ENCODE peak calls at places on chromosome 17, in eight cellular contexts. Q, D, E, W, P, C, M and H are unnamed samples.

GRCh38 chr17:2071421-2072281 is 16.7 kb downstream of the HIC1 start:
- DNase-seq in Q (no peak), D (peak; percentile 45), E (no peak), W (no peak), P (peak; percentile 67), C (no peak), M (no peak), H (no peak)

GRCh38 chr17:65750678-65751077 is 189.2 kb upstream of the AXIN2 start:
- DNase-seq in Q (no peak), D (peak; percentile 93), E (peak; percentile 93), W (no peak), P (peak; percentile 34), C (peak; percentile 88), M (peak; percentile 79), H (peak; percentile 86)

GRCh38 chr17:55426851-55427586 is 5.4 kb upstream of the MMD start:
- DNase-seq in Q (no peak), D (no peak), E (no peak), W (no peak), P (no peak), C (no peak), M (no peak), H (no peak)

GRCh38 chr17:56988901-56989572 is 11.1 kb downstream of the SCPEP1 start:
- DNase-seq in Q (no peak), D (peak; percentile 58), E (no peak), W (no peak), P (no peak), C (no peak), M (no peak), H (no peak)

GRCh38 chr17:39244600-39245570 is 19.1 kb upstream of the STAC2 start:
- DNase-seq in Q (peak; percentile 81), D (peak; percentile 91), E (peak; percentile 80), W (no peak), P (peak; percentile 90), C (peak; percentile 86), M (peak; percentile 84), H (peak; percentile 86)

GRCh38 chr17:2963332-2964027 is 99.9 kb downstream of the OR1D5 start:
- DNase-seq in Q (no peak), D (no peak), E (no peak), W (no peak), P (no peak), C (no peak), M (peak; percentile 13), H (no peak)

GRCh38 chr17:48037924-48038323 is 327 bp upstream of the COPZ2 start:
- DNase-seq in Q (no peak), D (no peak), E (no peak), W (no peak), P (no peak), C (no peak), M (no peak), H (no peak)

GRCh38 chr17:61463068-61463980 is 11.1 kb downstream of the TBX4 start:
- DNase-seq in Q (no peak), D (no peak), E (no peak), W (no peak), P (no peak), C (no peak), M (no peak), H (no peak)

GRCh38 chr17:2337811-2338657 is 733 bp downstream of the SGSM2 start:
- DNase-seq in Q (no peak), D (peak; percentile 68), E (no peak), W (no peak), P (peak; percentile 72), C (peak; percentile 70), M (peak; percentile 58), H (peak; percentile 57)

GRCh38 chr17:45951403-45951802 is 47.6 kb upstream of the STH start:
- DNase-seq in Q (no peak), D (no peak), E (no peak), W (no peak), P (no peak), C (no peak), M (no peak), H (no peak)

GRCh38 chr17:8799001-8799850 is at the start of gene MFSD6L:
- DNase-seq in Q (peak; percentile 18), D (peak; percentile 89), E (no peak), W (no peak), P (no peak), C (peak; percentile 91), M (no peak), H (peak; percentile 80)

GRCh38 chr17:83064021-83064731 is 15.2 kb upstream of the METRNL start:
- DNase-seq in Q (no peak), D (peak; percentile 64), E (no peak), W (no peak), P (no peak), C (peak; percentile 0), M (peak; percentile 15), H (no peak)

GRCh38 chr17:14303343-14304221 is 2.7 kb downstream of the HS3ST3B1 start:
- DNase-seq in Q (no peak), D (no peak), E (no peak), W (no peak), P (no peak), C (no peak), M (no peak), H (no peak)

GRCh38 chr17:45432405-45433113 is at the start of gene ARHGAP27:
- DNase-seq in Q (no peak), D (peak; percentile 51), E (no peak), W (no peak), P (no peak), C (peak; percentile 48), M (no peak), H (peak; percentile 39)

GRCh38 chr17:70161519-70161918 is 7.8 kb upstream of the KCNJ2 start:
- DNase-seq in Q (no peak), D (no peak), E (no peak), W (no peak), P (no peak), C (no peak), M (no peak), H (no peak)

GRCh38 chr17:80164185-80164584 is 5.6 kb upstream of the CARD14 start:
- DNase-seq in Q (no peak), D (no peak), E (no peak), W (no peak), P (no peak), C (no peak), M (no peak), H (no peak)

GRCh38 chr17:32020943-32021617 is 13.9 kb downstream of the LRRC37B start:
- DNase-seq in Q (no peak), D (no peak), E (no peak), W (no peak), P (no peak), C (no peak), M (peak; percentile 63), H (no peak)

GRCh38 chr17:59684967-59685366 is 22.3 kb downstream of the PTRH2 start:
- DNase-seq in Q (no peak), D (no peak), E (no peak), W (no peak), P (no peak), C (no peak), M (no peak), H (no peak)
- H3K36me3 ChIP-seq in Q (peaks cover 99% of the 10 kb centered on the region), D (peaks cover 77% of the 10 kb centered on the region), E (peaks cover 92% of the 10 kb centered on the region), W (peaks cover 84% of the 10 kb centered on the region), P (no peaks in the 10 kb centered on the region), C (peaks cover 37% of the 10 kb centered on the region), M (peaks cover 8% of the 10 kb centered on the region), H (peaks cover 27% of the 10 kb centered on the region)

DNA sequence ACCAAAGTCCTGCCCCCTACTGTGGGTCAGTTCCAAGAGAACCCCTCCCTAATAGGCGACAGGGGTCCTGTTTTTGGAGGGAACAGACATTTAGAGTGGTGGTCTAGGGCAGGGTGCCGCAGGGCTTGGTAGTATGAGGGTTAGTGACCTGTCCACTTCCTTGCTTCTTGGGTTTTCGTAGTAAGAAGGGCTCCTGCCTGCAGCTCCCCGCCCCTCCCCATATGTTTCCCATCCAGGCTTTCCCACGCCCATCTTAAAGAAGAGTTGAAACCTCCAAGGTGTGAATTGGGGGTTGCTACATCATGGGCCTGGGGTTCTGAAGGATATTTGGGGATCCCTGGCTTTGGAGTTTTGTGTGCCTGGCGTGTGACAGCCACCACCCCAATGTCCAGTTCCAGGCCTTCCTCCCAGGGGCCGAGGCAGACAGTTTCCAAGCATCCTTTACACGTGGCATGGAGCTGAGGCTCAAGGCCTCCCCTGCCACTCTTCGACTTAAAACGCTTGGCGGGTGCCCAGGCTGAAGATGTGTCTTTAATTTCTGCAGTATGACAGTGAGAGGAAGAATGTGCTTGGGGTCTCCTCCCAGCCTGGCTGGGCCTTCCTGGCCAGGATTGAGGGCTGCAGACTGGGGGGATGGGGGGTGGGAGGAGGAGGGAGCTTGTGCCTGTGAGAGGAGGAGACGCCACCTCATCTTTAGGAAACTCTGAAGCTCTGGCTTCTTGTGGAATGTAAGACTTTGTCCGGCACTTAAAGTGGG is 2.3 kb upstream of the COL1A1 start:
- DNase-seq in Q (no peak), D (no peak), E (no peak), W (no peak), P (no peak), C (no peak), M (no peak), H (no peak)
- H3K27me3 ChIP-seq in Q (peaks cover 31% of the 10 kb centered on the region), D (peaks cover 10% of the 10 kb centered on the region), E (no peaks in the 10 kb centered on the region), W (no peaks in the 10 kb centered on the region), P (no peaks in the 10 kb centered on the region), C (no peaks in the 10 kb centered on the region), M (peaks cover 14% of the 10 kb centered on the region), H (peaks cover 6% of the 10 kb centered on the region)

DNA sequence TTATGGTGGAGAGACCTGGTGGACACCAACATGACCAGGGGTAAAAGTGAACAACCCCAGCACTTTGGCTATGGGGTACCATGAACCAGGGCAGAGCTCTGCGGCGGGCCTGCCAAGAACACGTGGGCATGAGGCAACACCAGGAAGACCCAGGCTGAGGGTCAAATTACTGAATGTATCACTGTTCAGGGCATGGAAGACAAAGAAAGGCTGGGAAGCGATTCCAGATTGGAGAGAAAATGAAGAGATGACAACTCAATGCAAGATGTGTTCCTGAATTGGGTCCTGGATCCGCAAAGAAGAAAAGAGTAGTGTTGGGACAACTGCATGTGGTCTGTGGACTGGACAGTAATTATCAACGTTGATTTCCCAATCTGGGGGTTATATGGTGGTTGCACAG is 19.8 kb downstream of the SPHK1 start:
- DNase-seq in Q (no peak), D (no peak), E (no peak), W (no peak), P (no peak), C (no peak), M (no peak), H (no peak)
- H3K36me3 ChIP-seq in Q (peaks cover 73% of the 10 kb centered on the region), D (peaks cover 42% of the 10 kb centered on the region), E (peaks cover 47% of the 10 kb centered on the region), W (peaks cover 59% of the 10 kb centered on the region), P (no peaks in the 10 kb centered on the region), C (peaks cover 21% of the 10 kb centered on the region), M (peaks cover under 1% of the 10 kb centered on the region), H (peaks cover 8% of the 10 kb centered on the region)

GRCh38 chr17:35745246-35745645 is 7.8 kb downstream of the GAS2L2 start:
- DNase-seq in Q (no peak), D (no peak), E (no peak), W (no peak), P (no peak), C (no peak), M (no peak), H (no peak)

GRCh38 chr17:35746956-35747355 is 6.1 kb downstream of the GAS2L2 start:
- DNase-seq in Q (no peak), D (no peak), E (no peak), W (no peak), P (no peak), C (no peak), M (no peak), H (no peak)

GRCh38 chr17:35747540-35748017 is 5.5 kb downstream of the GAS2L2 start:
- DNase-seq in Q (peak; percentile 64), D (peak; percentile 83), E (peak; percentile 64), W (no peak), P (peak; percentile 78), C (peak; percentile 85), M (peak; percentile 70), H (peak; percentile 72)

GRCh38 chr17:35744830-35745229 is 8.2 kb downstream of the GAS2L2 start:
- DNase-seq in Q (no peak), D (no peak), E (no peak), W (no peak), P (no peak), C (no peak), M (no peak), H (no peak)

GRCh38 chr17:35745749-35746320 is 7.2 kb downstream of the GAS2L2 start:
- DNase-seq in Q (no peak), D (no peak), E (no peak), W (no peak), P (no peak), C (no peak), M (no peak), H (no peak)
- H3K27me3 ChIP-seq in Q (no peaks in the 10 kb centered on the region), D (peaks cover 6% of the 10 kb centered on the region), E (peaks cover 4% of the 10 kb centered on the region), W (peaks cover 16% of the 10 kb centered on the region), P (no peaks in the 10 kb centered on the region), C (no peaks in the 10 kb centered on the region), M (peaks cover 32% of the 10 kb centered on the region), H (peaks cover 25% of the 10 kb centered on the region)